ENCODE peak calls at places on chromosome 14, in four cellular contexts. One of them, this sample, is unnamed.

GRCh38 chr14:58637040-58637390 is 747 bp upstream of the DACT1 start:
- DNase-seq in fibroblast of mammary gland: peak; percentile 77
- DNase-seq in stimulated activated CD8-positive, alpha-beta memory T cell treated with anti-CD3 and anti-CD28 coated beads, Interleukin-7, amount 100 ng/mL, for 48 hours: no peak
- DNase-seq in astrocyte: peak; percentile 90
- DNase-seq in this sample: peak; percentile 95

GRCh38 chr14:31992051-31992450 is 85.1 kb upstream of the ARHGAP5 start:
- DNase-seq in fibroblast of mammary gland: peak; percentile 97
- DNase-seq in stimulated activated CD8-positive, alpha-beta memory T cell treated with anti-CD3 and anti-CD28 coated beads, Interleukin-7, amount 100 ng/mL, for 48 hours: no peak
- DNase-seq in astrocyte: peak; percentile 96
- DNase-seq in this sample: peak; percentile 96

GRCh38 chr14:54676822-54677708 is 110.1 kb downstream of the SAMD4A start:
- DNase-seq in fibroblast of mammary gland: peak; percentile 97
- DNase-seq in stimulated activated CD8-positive, alpha-beta memory T cell treated with anti-CD3 and anti-CD28 coated beads, Interleukin-7, amount 100 ng/mL, for 48 hours: no peak
- DNase-seq in astrocyte: peak; percentile 99
- DNase-seq in this sample: peak; percentile 96

GRCh38 chr14:98847520-98848468 is 424.2 kb downstream of the BCL11B start:
- DNase-seq in fibroblast of mammary gland: no peak
- DNase-seq in stimulated activated CD8-positive, alpha-beta memory T cell treated with anti-CD3 and anti-CD28 coated beads, Interleukin-7, amount 100 ng/mL, for 48 hours: no peak
- DNase-seq in astrocyte: no peak
- DNase-seq in this sample: no peak

GRCh38 chr14:104875412-104875751 is 10.3 kb downstream of the CEP170B start:
- DNase-seq in fibroblast of mammary gland: no peak
- DNase-seq in stimulated activated CD8-positive, alpha-beta memory T cell treated with anti-CD3 and anti-CD28 coated beads, Interleukin-7, amount 100 ng/mL, for 48 hours: no peak
- DNase-seq in astrocyte: no peak
- DNase-seq in this sample: no peak

GRCh38 chr14:39040529-39040928 is 62.5 kb downstream of the SEC23A start:
- DNase-seq in fibroblast of mammary gland: no peak
- DNase-seq in stimulated activated CD8-positive, alpha-beta memory T cell treated with anti-CD3 and anti-CD28 coated beads, Interleukin-7, amount 100 ng/mL, for 48 hours: no peak
- DNase-seq in astrocyte: no peak
- DNase-seq in this sample: no peak

GRCh38 chr14:84254205-84254788 is 1275.6 kb upstream of the FLRT2 start:
- DNase-seq in fibroblast of mammary gland: no peak
- DNase-seq in stimulated activated CD8-positive, alpha-beta memory T cell treated with anti-CD3 and anti-CD28 coated beads, Interleukin-7, amount 100 ng/mL, for 48 hours: no peak
- DNase-seq in astrocyte: no peak
- DNase-seq in this sample: peak; percentile 33

GRCh38 chr14:68172664-68173063 is 353.1 kb downstream of the RAD51B start:
- DNase-seq in fibroblast of mammary gland: peak; percentile 43
- DNase-seq in stimulated activated CD8-positive, alpha-beta memory T cell treated with anti-CD3 and anti-CD28 coated beads, Interleukin-7, amount 100 ng/mL, for 48 hours: no peak
- DNase-seq in astrocyte: peak; percentile 64
- DNase-seq in this sample: peak; percentile 76

GRCh38 chr14:68631691-68632590 is 160.9 kb downstream of the ZFP36L1 start:
- DNase-seq in fibroblast of mammary gland: no peak
- DNase-seq in stimulated activated CD8-positive, alpha-beta memory T cell treated with anti-CD3 and anti-CD28 coated beads, Interleukin-7, amount 100 ng/mL, for 48 hours: no peak
- DNase-seq in astrocyte: no peak
- DNase-seq in this sample: no peak

GRCh38 chr14:105015242-105015641 is 5.6 kb downstream of the CDCA4 start:
- DNase-seq in fibroblast of mammary gland: no peak
- DNase-seq in stimulated activated CD8-positive, alpha-beta memory T cell treated with anti-CD3 and anti-CD28 coated beads, Interleukin-7, amount 100 ng/mL, for 48 hours: no peak
- DNase-seq in astrocyte: no peak
- DNase-seq in this sample: no peak

GRCh38 chr14:31543969-31544799 is 17.0 kb upstream of the NUBPL start:
- DNase-seq in fibroblast of mammary gland: peak; percentile 26
- DNase-seq in stimulated activated CD8-positive, alpha-beta memory T cell treated with anti-CD3 and anti-CD28 coated beads, Interleukin-7, amount 100 ng/mL, for 48 hours: no peak
- DNase-seq in astrocyte: no peak
- DNase-seq in this sample: peak; percentile 34

GRCh38 chr14:98103705-98104104 is 1168.3 kb downstream of the BCL11B start:
- DNase-seq in fibroblast of mammary gland: no peak
- DNase-seq in stimulated activated CD8-positive, alpha-beta memory T cell treated with anti-CD3 and anti-CD28 coated beads, Interleukin-7, amount 100 ng/mL, for 48 hours: no peak
- DNase-seq in astrocyte: no peak
- DNase-seq in this sample: no peak

GRCh38 chr14:67456732-67457131 is 31.8 kb downstream of the TMEM229B start:
- DNase-seq in fibroblast of mammary gland: no peak
- DNase-seq in stimulated activated CD8-positive, alpha-beta memory T cell treated with anti-CD3 and anti-CD28 coated beads, Interleukin-7, amount 100 ng/mL, for 48 hours: no peak
- DNase-seq in astrocyte: no peak
- DNase-seq in this sample: no peak